ENCODE peak calls at places on chromosomes 7 and 10, in eight cellular contexts. N, J, W, X, S, R, U and M are unnamed samples.

GRCh38 chr10:25206693-25207414 is 32.1 kb downstream of the GPR158 start:
- DNase-seq in S (no peak), W (no peak), J (no peak), X (no peak), R (no peak), N (no peak), U (no peak), M (no peak)

GRCh38 chr10:134743-135600 is at the start of gene ZMYND11:
- DNase-seq in S (peak; percentile 84), U (peak; percentile 80), J (peak; percentile 36), R (peak; percentile 86), N (peak; percentile 76), W (no peak), X (peak; percentile 64), M (no peak)

GRCh38 chr7:130942211-130942964 is 208.4 kb upstream of the KLF14 start:
- DNase-seq in N (no peak), U (peak; percentile 39), S (peak; percentile 70), R (peak; percentile 84), X (no peak), J (no peak), W (no peak), M (no peak)

GRCh38 chr7:81684513-81685262 is 85.2 kb downstream of the HGF start:
- DNase-seq in J (peak; percentile 91), R (peak; percentile 91), N (peak; percentile 60), X (no peak), S (peak; percentile 85), U (peak; percentile 54), W (peak; percentile 100), M (peak; percentile 100)

GRCh38 chr7:5234852-5235831 is 45.1 kb downstream of the WIPI2 start:
- DNase-seq in U (no peak), N (no peak), R (peak; percentile 38), S (peak; percentile 88), W (peak; percentile 1), X (no peak), J (no peak), M (no peak)

GRCh38 chr10:102434251-102434913 is 2.0 kb upstream of the CUEDC2 start:
- DNase-seq in N (no peak), J (no peak), U (no peak), X (no peak), R (no peak), W (no peak), S (no peak), M (no peak)

GRCh38 chr10:58952747-58953466 is 223.5 kb upstream of the PHYHIPL start:
- DNase-seq in N (peak; percentile 55), S (peak; percentile 55), R (no peak), W (no peak), J (peak; percentile 41), X (peak; percentile 54), U (no peak), M (no peak)

GRCh38 chr7:23264916-23265458 is 18.4 kb downstream of the GPNMB start:
- DNase-seq in W (no peak), X (no peak), U (no peak), R (no peak), S (peak; percentile 80), N (no peak), J (no peak), M (no peak)

GRCh38 chr7:84744388-84744787 is 442.5 kb downstream of the SEMA3D start:
- DNase-seq in X (no peak), N (no peak), U (no peak), J (no peak), S (no peak), R (no peak), W (no peak), M (no peak)

GRCh38 chr10:128105383-128105782 is 20.8 kb downstream of the MKI67 start:
- DNase-seq in R (no peak), X (no peak), S (no peak), N (no peak), W (no peak), J (no peak), U (no peak), M (no peak)

GRCh38 chr10:100744980-100745881 is at the start of gene PAX2:
- DNase-seq in N (no peak), U (no peak), X (no peak), J (no peak), R (no peak), W (no peak), S (no peak), M (no peak)

GRCh38 chr10:91201213-91201996 is 19.1 kb upstream of the PCGF5 start:
- DNase-seq in R (no peak), J (no peak), X (no peak), S (peak; percentile 74), N (no peak), W (no peak), U (no peak), M (no peak)

GRCh38 chr10:3484306-3485187 is 300.5 kb downstream of the KLF6 start:
- DNase-seq in S (peak; percentile 89), X (no peak), R (peak; percentile 39), W (no peak), U (no peak), J (no peak), N (peak; percentile 18), M (no peak)

DNA sequence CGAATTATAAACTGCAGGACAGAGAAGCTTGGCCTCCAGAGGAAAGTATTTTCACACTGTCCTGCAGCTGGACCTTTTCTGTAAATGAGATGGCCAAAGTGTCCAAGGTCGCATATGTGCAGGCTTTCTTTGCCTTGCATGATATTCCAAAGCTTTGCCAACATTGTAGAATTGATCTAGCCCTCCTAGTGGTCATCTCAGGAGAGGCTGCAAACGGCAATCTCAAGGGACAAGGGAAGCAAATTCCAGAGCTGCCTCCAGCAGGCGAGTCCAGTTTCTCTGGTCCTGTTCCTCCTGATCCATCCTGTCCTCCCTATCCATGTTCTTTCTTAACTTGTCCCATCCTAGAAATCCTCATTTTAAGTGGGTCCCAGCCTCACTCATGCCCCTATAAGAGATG is 373.4 kb upstream of the PCDH15 start:
- DNase-seq in S (no peak), J (no peak), X (no peak), R (no peak), W (no peak), N (peak; percentile 7), U (no peak), M (no peak)
- TF ChIP-seq CTCF in S (no peak), J (no peak), X (no peak), R (no peak), W (no peak), N (no peak), U (no peak), M (no peak)

GRCh38 chr10:63115732-63116383 is 17.3 kb upstream of the NRBF2 start:
- DNase-seq in S (no peak), R (peak; percentile 89), J (peak; percentile 77), X (peak; percentile 9), U (peak; percentile 26), N (peak; percentile 31), W (peak; percentile 83), M (no peak)
- TF ChIP-seq CTCF in S (no peak), R (no peak), J (no peak), X (no peak), U (no peak), N (peak; percentile 10), W (no peak), M (no peak)

GRCh38 chr7:111758332-111758731 is 196.0 kb upstream of the IMMP2L start:
- DNase-seq in J (no peak), S (no peak), W (no peak), U (no peak), N (no peak), R (no peak), X (no peak), M (no peak)

GRCh38 chr7:111760043-111760442 is 197.8 kb upstream of the IMMP2L start:
- DNase-seq in R (no peak), U (no peak), X (no peak), S (no peak), J (no peak), N (no peak), W (no peak), M (no peak)

GRCh38 chr7:111753968-111754367 is 191.7 kb upstream of the IMMP2L start:
- DNase-seq in S (no peak), W (no peak), N (no peak), J (no peak), R (no peak), X (no peak), U (no peak), M (no peak)

GRCh38 chr7:111755388-111755787 is 193.1 kb upstream of the IMMP2L start:
- DNase-seq in N (no peak), X (no peak), W (no peak), S (no peak), J (no peak), U (no peak), R (no peak), M (no peak)

GRCh38 chr7:111756687-111757178 is 194.4 kb upstream of the IMMP2L start:
- DNase-seq in W (no peak), X (no peak), J (no peak), R (peak; percentile 82), U (peak; percentile 26), S (no peak), N (no peak), M (peak; percentile 18)
- TF ChIP-seq CTCF in W (no peak), X (no peak), J (no peak), R (no peak), U (no peak), S (no peak), N (no peak), M (no peak)

GRCh38 chr7:74657692-74658170 is at the start of gene GTF2I:
- DNase-seq in S (no peak), N (peak; percentile 71), U (no peak), X (peak; percentile 53), R (no peak), J (peak; percentile 37), W (no peak), M (no peak)

GRCh38 chr7:74656421-74656910 is 1.1 kb upstream of the GTF2I start:
- DNase-seq in S (peak; percentile 71), W (no peak), U (peak; percentile 50), N (peak; percentile 56), X (peak; percentile 53), R (peak; percentile 73), J (no peak), M (no peak)

GRCh38 chr7:74655785-74656420 is 1.6 kb upstream of the GTF2I start:
- DNase-seq in W (no peak), R (no peak), U (no peak), S (no peak), N (no peak), X (no peak), J (no peak), M (no peak)

GRCh38 chr7:74658171-74659004 is 870 bp downstream of the GTF2I start:
- DNase-seq in X (peak; percentile 99), S (peak; percentile 98), W (peak; percentile 48), J (peak; percentile 94), U (peak; percentile 95), N (peak; percentile 97), R (peak; percentile 96), M (peak; percentile 61)

DNA sequence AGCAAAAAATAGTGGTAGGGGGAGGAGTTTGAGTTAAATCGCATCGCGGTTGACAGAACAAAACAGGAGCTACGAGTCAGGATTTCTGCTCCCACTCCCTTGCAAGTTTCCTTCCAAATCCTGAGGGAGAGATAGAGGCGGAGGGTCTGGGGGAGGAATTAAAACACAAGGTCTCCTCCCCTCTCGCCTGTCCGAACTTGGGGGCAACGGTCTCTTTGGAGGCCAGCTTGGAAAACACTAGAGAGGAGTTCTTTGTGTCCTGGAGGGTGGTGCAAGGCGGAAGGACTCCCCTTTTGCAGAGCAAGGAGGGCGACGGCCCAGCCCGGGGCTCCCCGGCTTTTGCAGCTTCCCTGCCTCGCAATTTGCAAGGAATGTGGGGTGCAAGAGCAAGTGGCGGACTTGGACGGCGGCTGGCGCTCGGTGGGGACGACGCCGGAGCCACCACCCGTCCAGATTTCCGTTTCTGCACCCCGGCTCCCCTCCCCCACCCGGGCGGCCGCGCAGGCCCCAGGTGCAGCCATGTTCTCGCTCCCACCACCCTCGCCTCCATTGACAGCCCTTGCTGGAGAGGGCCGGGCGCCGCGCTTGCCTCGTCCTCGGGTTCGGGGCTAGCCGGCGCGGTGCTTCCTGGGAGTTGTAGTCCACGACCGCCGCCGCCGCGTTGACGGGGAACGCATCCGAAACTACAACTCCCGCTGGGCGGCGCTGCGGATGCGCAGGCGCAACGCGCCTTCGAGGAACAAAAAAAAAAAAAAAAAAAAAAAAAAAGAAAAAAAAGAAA is 417 bp upstream of the GTF2I start:
- DNase-seq in R (peak; percentile 99), S (peak; percentile 100), N (peak; percentile 99), W (peak; percentile 74), U (peak; percentile 99), J (peak; percentile 90), X (peak; percentile 99), M (peak; percentile 92)
- TF ChIP-seq CTCF in R (peak; percentile 14), S (peak; percentile 2), N (peak; percentile 14), W (no peak), U (no peak), J (no peak), X (no peak), M (peak; percentile 29)